ENCODE peak calls at places on chromosomes 1 and 21, in six cellular contexts. One of them, this sample, is unnamed.

GRCh38 chr1:219147571-219148019 is 26.1 kb upstream of the LYPLAL1 start:
- DNase-seq in lower lobe of right lung: no peak
- DNase-seq in AG10803: no peak
- DNase-seq in Caco-2: no peak
- DNase-seq in adrenal gland: no peak
- DNase-seq in fibroblast of pulmonary artery: no peak
- DNase-seq in this sample: no peak

GRCh38 chr1:186463511-186463910 is 2.6 kb upstream of the PDC start:
- DNase-seq in AG10803: no peak
- DNase-seq in adrenal gland: no peak
- DNase-seq in Caco-2: no peak
- DNase-seq in lower lobe of right lung: no peak
- DNase-seq in fibroblast of pulmonary artery: no peak
- DNase-seq in this sample: no peak

GRCh38 chr21:42834730-42835191 is 44.6 kb downstream of the WDR4 start:
- DNase-seq in adrenal gland: no peak
- DNase-seq in AG10803: no peak
- DNase-seq in Caco-2: peak
- DNase-seq in lower lobe of right lung: no peak
- DNase-seq in fibroblast of pulmonary artery: no peak
- DNase-seq in this sample: no peak

GRCh38 chr1:159889821-159890252 is 10.1 kb downstream of the CFAP45 start:
- DNase-seq in Caco-2: no peak
- DNase-seq in adrenal gland: peak
- DNase-seq in lower lobe of right lung: no peak
- DNase-seq in AG10803: peak
- DNase-seq in fibroblast of pulmonary artery: peak
- DNase-seq in this sample: peak

GRCh38 chr1:159960721-159961381 is 6.8 kb upstream of the SLAMF9 start:
- DNase-seq in Caco-2: no peak
- DNase-seq in fibroblast of pulmonary artery: peak
- DNase-seq in AG10803: peak
- DNase-seq in adrenal gland: no peak
- DNase-seq in lower lobe of right lung: no peak
- DNase-seq in this sample: peak

GRCh38 chr1:217911908-217912307 is 280.8 kb downstream of the SPATA17 start:
- DNase-seq in AG10803: no peak
- DNase-seq in adrenal gland: no peak
- DNase-seq in Caco-2: no peak
- DNase-seq in fibroblast of pulmonary artery: no peak
- DNase-seq in lower lobe of right lung: no peak
- DNase-seq in this sample: no peak

GRCh38 chr1:93608188-93609109 is 73.2 kb downstream of the BCAR3 start:
- DNase-seq in fibroblast of pulmonary artery: peak
- DNase-seq in adrenal gland: no peak
- DNase-seq in lower lobe of right lung: no peak
- DNase-seq in AG10803: no peak
- DNase-seq in Caco-2: no peak
- DNase-seq in this sample: peak

GRCh38 chr1:198528376-198528775 is 12.1 kb downstream of the ATP6V1G3 start:
- DNase-seq in lower lobe of right lung: no peak
- DNase-seq in Caco-2: no peak
- DNase-seq in adrenal gland: no peak
- DNase-seq in fibroblast of pulmonary artery: peak
- DNase-seq in AG10803: peak
- DNase-seq in this sample: peak

GRCh38 chr1:215891673-215892072 is 324.6 kb downstream of the KCTD3 start:
- DNase-seq in AG10803: no peak
- DNase-seq in fibroblast of pulmonary artery: no peak
- DNase-seq in Caco-2: no peak
- DNase-seq in lower lobe of right lung: no peak
- DNase-seq in adrenal gland: no peak
- DNase-seq in this sample: no peak

GRCh38 chr1:11736746-11737639 is 1.1 kb downstream of the AGTRAP start:
- DNase-seq in lower lobe of right lung: peak
- DNase-seq in fibroblast of pulmonary artery: peak
- DNase-seq in adrenal gland: peak
- DNase-seq in AG10803: peak
- DNase-seq in Caco-2: peak
- DNase-seq in this sample: peak

GRCh38 chr1:39754906-39755504 is 16.1 kb downstream of the OXCT2 start:
- DNase-seq in adrenal gland: no peak
- DNase-seq in Caco-2: no peak
- DNase-seq in lower lobe of right lung: no peak
- DNase-seq in AG10803: no peak
- DNase-seq in fibroblast of pulmonary artery: no peak
- DNase-seq in this sample: peak

GRCh38 chr21:43365611-43366426 is 61.1 kb downstream of the SIK1 start:
- DNase-seq in fibroblast of pulmonary artery: peak
- DNase-seq in lower lobe of right lung: no peak
- DNase-seq in adrenal gland: no peak
- DNase-seq in AG10803: no peak
- DNase-seq in Caco-2: no peak
- DNase-seq in this sample: no peak

GRCh38 chr21:28272272-28272992 is 720.2 kb downstream of the LTN1 start:
- DNase-seq in lower lobe of right lung: no peak
- DNase-seq in AG10803: peak
- DNase-seq in adrenal gland: no peak
- DNase-seq in fibroblast of pulmonary artery: peak
- DNase-seq in Caco-2: no peak
- DNase-seq in this sample: peak

GRCh38 chr21:26377111-26377694 is 195.9 kb downstream of the CYYR1 start:
- DNase-seq in lower lobe of right lung: no peak
- DNase-seq in AG10803: no peak
- DNase-seq in fibroblast of pulmonary artery: no peak
- DNase-seq in adrenal gland: no peak
- DNase-seq in Caco-2: no peak
- DNase-seq in this sample: no peak

GRCh38 chr1:23614128-23614660 is 54.9 kb upstream of the ID3 start:
- DNase-seq in AG10803: no peak
- DNase-seq in lower lobe of right lung: no peak
- DNase-seq in Caco-2: no peak
- DNase-seq in fibroblast of pulmonary artery: no peak
- DNase-seq in adrenal gland: no peak
- DNase-seq in this sample: no peak

GRCh38 chr1:113792471-113792870 is 19.8 kb downstream of the RSBN1 start:
- DNase-seq in fibroblast of pulmonary artery: no peak
- DNase-seq in Caco-2: no peak
- DNase-seq in AG10803: no peak
- DNase-seq in adrenal gland: no peak
- DNase-seq in lower lobe of right lung: no peak
- DNase-seq in this sample: no peak

GRCh38 chr1:16175610-16176553 is 20.0 kb upstream of the EPHA2 start:
- DNase-seq in lower lobe of right lung: peak
- DNase-seq in Caco-2: no peak
- DNase-seq in fibroblast of pulmonary artery: peak
- DNase-seq in AG10803: peak
- DNase-seq in adrenal gland: peak
- DNase-seq in this sample: peak

GRCh38 chr1:245715291-245715701 is 560.5 kb downstream of the KIF26B start:
- DNase-seq in AG10803: no peak
- DNase-seq in lower lobe of right lung: no peak
- DNase-seq in adrenal gland: no peak
- DNase-seq in Caco-2: no peak
- DNase-seq in fibroblast of pulmonary artery: peak
- DNase-seq in this sample: peak

GRCh38 chr1:74193908-74194307 is 4.1 kb downstream of the LRRIQ3 start:
- DNase-seq in fibroblast of pulmonary artery: peak
- DNase-seq in AG10803: peak
- DNase-seq in adrenal gland: peak
- DNase-seq in Caco-2: no peak
- DNase-seq in lower lobe of right lung: no peak
- DNase-seq in this sample: peak

GRCh38 chr1:109274533-109275476 is 8.1 kb downstream of the PSRC1 start:
- DNase-seq in lower lobe of right lung: peak
- DNase-seq in fibroblast of pulmonary artery: peak
- DNase-seq in adrenal gland: no peak
- DNase-seq in AG10803: peak
- DNase-seq in Caco-2: peak
- DNase-seq in this sample: peak
- H3K4me3 ChIP-seq in lower lobe of right lung: peak
- H3K4me3 ChIP-seq in fibroblast of pulmonary artery: no peak
- H3K4me3 ChIP-seq in adrenal gland: no peak
- H3K4me3 ChIP-seq in AG10803: no peak
- H3K4me3 ChIP-seq in Caco-2: peak
- H3K4me3 ChIP-seq in this sample: no peak

DNA sequence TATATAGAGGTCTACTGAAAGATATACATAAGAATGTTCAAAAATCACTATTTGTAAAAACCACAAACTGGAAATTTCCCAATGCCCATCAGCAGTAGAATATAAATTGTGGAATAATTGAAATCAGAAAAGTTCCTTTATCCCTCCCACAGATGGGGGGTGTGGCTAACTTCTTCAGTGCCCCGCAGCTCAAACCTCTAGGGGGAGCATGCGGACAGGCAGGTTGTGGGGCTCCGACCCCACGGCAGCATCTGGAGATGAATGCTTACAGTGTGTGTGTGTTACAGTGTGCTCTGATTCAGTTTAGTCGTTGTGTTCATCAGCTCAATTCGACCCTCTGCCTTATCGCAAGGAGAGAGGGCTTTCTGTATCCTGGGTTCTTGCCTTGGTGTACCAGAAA is 262.1 kb upstream of the LRRC7 start:
- DNase-seq in fibroblast of pulmonary artery: no peak
- DNase-seq in lower lobe of right lung: no peak
- DNase-seq in adrenal gland: no peak
- DNase-seq in AG10803: no peak
- DNase-seq in Caco-2: peak
- DNase-seq in this sample: no peak
- TF ChIP-seq CTCF in fibroblast of pulmonary artery: no peak
- TF ChIP-seq CTCF in lower lobe of right lung: no peak
- TF ChIP-seq CTCF in adrenal gland: no peak
- TF ChIP-seq CTCF in AG10803: no peak
- TF ChIP-seq CTCF in Caco-2: peak
- TF ChIP-seq CTCF in this sample: no peak

GRCh38 chr1:109441105-109441504 is 14.9 kb upstream of the PSMA5 start:
- DNase-seq in AG10803: peak
- DNase-seq in fibroblast of pulmonary artery: peak
- DNase-seq in Caco-2: no peak
- DNase-seq in lower lobe of right lung: no peak
- DNase-seq in adrenal gland: no peak
- DNase-seq in this sample: peak
- H3K4me3 ChIP-seq in AG10803: no peak
- H3K4me3 ChIP-seq in fibroblast of pulmonary artery: no peak
- H3K4me3 ChIP-seq in Caco-2: no peak
- H3K4me3 ChIP-seq in lower lobe of right lung: no peak
- H3K4me3 ChIP-seq in adrenal gland: no peak
- H3K4me3 ChIP-seq in this sample: no peak

GRCh38 chr1:88936223-88936523 is 44.8 kb upstream of the GTF2B start:
- DNase-seq in Caco-2: no peak
- DNase-seq in adrenal gland: no peak
- DNase-seq in AG10803: no peak
- DNase-seq in lower lobe of right lung: no peak
- DNase-seq in fibroblast of pulmonary artery: no peak
- DNase-seq in this sample: no peak
- TF ChIP-seq CTCF in Caco-2: no peak
- TF ChIP-seq CTCF in adrenal gland: no peak
- TF ChIP-seq CTCF in AG10803: no peak
- TF ChIP-seq CTCF in lower lobe of right lung: no peak
- TF ChIP-seq CTCF in fibroblast of pulmonary artery: no peak
- TF ChIP-seq CTCF in this sample: no peak

This sample was measured in choroid plexus epithelial cell.